ENCODE peak calls at places on chromosomes 16 and 17, in five cellular contexts. H is central memory CD4-positive, alpha-beta T cell; Q is uterus; W is fibroblast of the aortic adventitia; G is activated T-cell treated with anti-CD3 and anti-CD28 coated beads for 24 hours. B is an unnamed sample.

GRCh38 chr17:60090412-60090811 is 11.7 kb upstream of the HEATR6 start:
- DNase-seq in H (no peak), W (no peak), G (no peak), Q (no peak), B (no peak)

GRCh38 chr17:3596804-3597464 is 12.3 kb downstream of the TRPV1 start:
- DNase-seq in W (no peak), H (no peak), Q (no peak), G (no peak), B (no peak)

GRCh38 chr17:29386760-29387159 is 3.4 kb upstream of the TAOK1 start:
- DNase-seq in W (no peak), Q (no peak), H (no peak), G (no peak), B (no peak)

GRCh38 chr16:19393226-19394074 is 24.2 kb upstream of the TMC5 start:
- DNase-seq in H (no peak), Q (no peak), G (no peak), W (peak; percentile 23), B (no peak)

GRCh38 chr16:65771707-65772106 is 594.8 kb upstream of the CDH5 start:
- DNase-seq in W (no peak), Q (no peak), G (no peak), H (no peak), B (no peak)

GRCh38 chr17:50023520-50023919 is 28.5 kb upstream of the DLX3 start:
- DNase-seq in Q (no peak), G (no peak), W (no peak), H (no peak), B (no peak)

GRCh38 chr17:27379863-27380533 is 76.2 kb upstream of the KSR1 start:
- DNase-seq in H (no peak), W (peak; percentile 55), Q (peak; percentile 73), G (no peak), B (peak; percentile 85)

GRCh38 chr16:10835281-10835931 is 16.8 kb upstream of the TVP23A start:
- DNase-seq in G (no peak), W (no peak), Q (no peak), H (no peak), B (no peak)

GRCh38 chr16:85283305-85284050 is 171.2 kb upstream of the CIBAR2 start:
- DNase-seq in Q (no peak), W (no peak), H (no peak), G (no peak), B (no peak)

GRCh38 chr17:70168044-70168978 is 1.0 kb upstream of the KCNJ2 start:
- DNase-seq in G (no peak), W (peak; percentile 70), H (no peak), Q (peak; percentile 27), B (peak; percentile 73)

GRCh38 chr17:55625516-55625915 is 97.1 kb downstream of the TMEM100 start:
- DNase-seq in Q (no peak), W (no peak), G (no peak), H (no peak), B (no peak)

GRCh38 chr16:12420661-12421209 is 383.0 kb downstream of the CPPED1 start:
- DNase-seq in G (no peak), Q (no peak), W (no peak), H (no peak), B (peak; percentile 22)

GRCh38 chr16:11575223-11575589 is 11.5 kb downstream of the LITAF start:
- DNase-seq in Q (no peak), G (no peak), H (no peak), W (no peak), B (no peak)

GRCh38 chr16:9338068-9338467 is 246.6 kb downstream of the HAPSTR1 start:
- DNase-seq in Q (no peak), G (no peak), W (no peak), H (no peak), B (no peak)

GRCh38 chr17:69448431-69449102 is 34.1 kb downstream of the MAP2K6 start:
- DNase-seq in G (no peak), H (no peak), Q (peak; percentile 37), W (no peak), B (peak; percentile 67)

GRCh38 chr17:67068999-67069398 is 24.6 kb downstream of the CACNG1 start:
- DNase-seq in W (no peak), H (no peak), G (no peak), Q (no peak), B (no peak)

GRCh38 chr17:27389542-27390140 is 66.6 kb upstream of the KSR1 start:
- DNase-seq in G (no peak), W (no peak), H (no peak), Q (no peak), B (no peak)

GRCh38 chr17:80219777-80220708 is at the start of the genes SGSH and SLC26A11:
- DNase-seq in W (peak; percentile 40), G (peak; percentile 49), Q (peak; percentile 77), H (peak; percentile 45), B (peak; percentile 93)

GRCh38 chr17:8062807-8063483 is 24.1 kb downstream of the ALOX15B start:
- DNase-seq in W (peak; percentile 20), H (no peak), Q (no peak), G (no peak), B (no peak)

GRCh38 chr17:2929881-2930533 is 133.4 kb downstream of the OR1D5 start:
- DNase-seq in Q (no peak), G (peak; percentile 5), H (no peak), W (peak; percentile 11), B (no peak)

GRCh38 chr17:37327341-37328090 is 48.3 kb upstream of the C17orf78 start:
- DNase-seq in W (peak; percentile 85), G (no peak), H (no peak), Q (no peak), B (no peak)

GRCh38 chr17:76447931-76448652 is 4.9 kb downstream of the UBE2O start:
- DNase-seq in Q (no peak), H (no peak), G (no peak), W (peak; percentile 43), B (no peak)

GRCh38 chr16:66915041-66915440 is 3.6 kb downstream of the CDH16 start:
- DNase-seq in Q (no peak), G (no peak), W (no peak), H (no peak), B (no peak)

GRCh38 chr17:15278381-15278780 is 13.3 kb upstream of the PMP22 start:
- DNase-seq in G (no peak), W (no peak), H (no peak), Q (no peak), B (no peak)

GRCh38 chr16:48082516-48082915 is 73.3 kb downstream of the ABCC12 start:
- DNase-seq in G (no peak), H (no peak), Q (no peak), W (peak; percentile 63), B (no peak)

GRCh38 chr16:11792404-11793260 is 4.4 kb downstream of the ZC3H7A start:
- DNase-seq in Q (no peak), H (no peak), G (no peak), W (no peak), B (no peak)

GRCh38 chr16:1870365-1871082 is 1.4 kb downstream of the MEIOB start:
- DNase-seq in Q (no peak), W (peak; percentile 45), G (no peak), H (no peak), B (no peak)

GRCh38 chr17:39365252-39365651 is 36.2 kb downstream of the FBXL20 start:
- DNase-seq in Q (no peak), G (no peak), H (no peak), W (peak; percentile 89), B (no peak)

GRCh38 chr16:75341934-75342811 is 90.7 kb upstream of the BCAR1 start:
- DNase-seq in H (no peak), W (peak; percentile 73), Q (no peak), G (no peak), B (no peak)

GRCh38 chr17:14760719-14761425 is 460.0 kb downstream of the HS3ST3B1 start:
- DNase-seq in H (no peak), G (no peak), W (no peak), Q (no peak), B (no peak)

GRCh38 chr16:56306690-56307533 is 115.6 kb downstream of the GNAO1 start:
- DNase-seq in H (no peak), Q (no peak), G (no peak), W (no peak), B (no peak)

GRCh38 chr17:40915199-40915661 is 22.2 kb downstream of the KRT23 start:
- DNase-seq in G (no peak), W (peak; percentile 86), Q (no peak), H (no peak), B (no peak)

GRCh38 chr17:79019631-79020584 is 4.1 kb upstream of the C1QTNF1 start:
- DNase-seq in W (peak; percentile 88), G (peak; percentile 30), H (peak; percentile 44), Q (peak; percentile 56), B (peak; percentile 85)

GRCh38 chr17:45117283-45117682 is 15.0 kb downstream of the PLCD3 start:
- DNase-seq in H (no peak), W (no peak), Q (no peak), G (no peak), B (no peak)

GRCh38 chr17:4381690-4382671 is 15.5 kb upstream of the UBE2G1 start:
- DNase-seq in W (no peak), H (no peak), Q (no peak), G (no peak), B (no peak)

GRCh38 chr16:72763927-72764628 is 283.9 kb downstream of the ZFHX3 start:
- DNase-seq in Q (no peak), G (no peak), H (no peak), W (no peak), B (no peak)

GRCh38 chr17:48427598-48427997 is 2.4 kb downstream of the SKAP1 start:
- DNase-seq in G (peak; percentile 62), H (peak; percentile 73), Q (no peak), W (no peak), B (no peak)

GRCh38 chr16:2038359-2039285 is 9.0 kb downstream of the NTHL1 start:
- DNase-seq in G (no peak), Q (peak; percentile 64), W (no peak), H (no peak), B (peak; percentile 90)

B was measured in sigmoid colon.